ENCODE peak calls at places on chromosomes 7 and 10, in six cellular contexts. N is psoas muscle; B is neural progenitor cell; D is left ventricle myocardium inferior; T is AG04450; M is CD8-positive, alpha-beta T cell. G is an unnamed sample.
A peak's percentile ranks its signal among the peaks of the same experiment; 100 is the strongest.

GRCh38 chr10:101053516-101053915 is 8.3 kb upstream of the KAZALD1 start:
- DNase-seq in N (no peak), B (no peak), D (no peak), T (no peak), M (no peak), G (no peak)

GRCh38 chr7:877312-878232 is 1.2 kb downstream of the GET4 start:
- DNase-seq in N (peak; percentile 67), B (peak; percentile 21), D (no peak), T (no peak), M (no peak), G (no peak)

GRCh38 chr10:89548673-89549072 is 13.3 kb upstream of the SLC16A12 start:
- DNase-seq in N (no peak), B (no peak), D (no peak), T (no peak), M (no peak), G (no peak)

GRCh38 chr7:142438235-142438922 is 180.5 kb upstream of the PRSS58 start:
- DNase-seq in N (no peak), B (peak; percentile 77), D (no peak), T (no peak), M (no peak), G (no peak)

GRCh38 chr10:3178070-3178469 is 5.5 kb upstream of the PITRM1 start:
- DNase-seq in N (no peak), B (no peak), D (no peak), T (no peak), M (no peak), G (no peak)

GRCh38 chr7:116166167-116166566 is 44.2 kb upstream of the TES start:
- DNase-seq in N (no peak), B (no peak), D (no peak), T (no peak), M (no peak), G (no peak)

GRCh38 chr7:69994907-69995542 is 396.8 kb downstream of the AUTS2 start:
- DNase-seq in N (no peak), B (no peak), D (no peak), T (no peak), M (no peak), G (no peak)

GRCh38 chr7:40848541-40849221 is 713.9 kb downstream of the SUGCT start:
- DNase-seq in N (no peak), B (no peak), D (no peak), T (no peak), M (no peak), G (no peak)

DNA sequence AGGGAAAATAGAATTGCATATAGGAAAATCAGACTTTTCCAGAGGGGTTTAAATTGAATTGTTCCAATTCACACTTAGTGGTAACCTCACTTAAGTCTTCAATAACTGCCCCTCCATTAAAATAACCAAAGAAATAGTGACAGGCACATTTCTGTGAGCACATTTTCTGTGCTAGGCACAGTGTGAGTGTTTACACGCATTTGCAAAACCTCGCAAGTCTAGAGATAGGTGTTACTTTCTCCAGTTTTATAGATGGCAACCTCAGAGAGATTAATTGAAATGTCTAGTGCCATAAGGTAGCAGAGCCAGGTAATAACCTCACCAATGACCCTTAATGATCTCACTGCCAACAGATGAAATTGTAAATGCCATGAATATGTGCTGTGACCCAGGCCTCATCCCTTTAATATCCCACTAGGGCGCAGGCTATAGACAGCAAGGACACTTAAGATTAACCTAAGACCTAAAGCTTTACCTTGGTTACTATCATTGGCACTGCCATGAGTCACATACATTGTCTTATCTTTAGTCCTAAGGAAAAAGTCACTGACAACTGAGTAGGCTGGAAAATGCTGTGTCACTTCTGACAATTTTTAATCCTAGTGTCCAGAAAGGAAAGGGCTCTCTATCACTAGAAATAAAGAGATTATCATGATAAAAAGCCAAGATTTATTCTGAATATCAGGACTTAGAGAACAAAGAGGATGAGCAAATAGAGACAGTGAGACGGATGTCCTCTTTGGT is 187.8 kb downstream of the PPP1R17 start:
- DNase-seq in N (no peak), B (no peak), D (no peak), T (no peak), M (no peak), G (no peak)
- H3K27ac ChIP-seq in N (no peak overlapping the region), B (no peak overlapping the region), D (peak overlapping the region; percentile 72), T (no peak overlapping the region), M (no peak overlapping the region), G (peak overlapping the region; percentile 2)

GRCh38 chr10:15262036-15262713 is 93.7 kb upstream of the NMT2 start:
- DNase-seq in N (no peak), B (no peak), D (no peak), T (no peak), M (no peak), G (no peak)
- TF ChIP-seq CTCF in N (no peak), B (peak; percentile 16), D (peak; percentile 57), T (peak; percentile 48), M (peak; percentile 14), G (peak; percentile 41)

GRCh38 chr7:37894671-37895070 is 21.9 kb downstream of the SFRP4 start:
- DNase-seq in N (no peak), B (no peak), D (no peak), T (no peak), M (no peak), G (no peak)
- H3K27ac ChIP-seq in N (no peak overlapping the region), B (no peak overlapping the region), D (no peak overlapping the region), T (no peak overlapping the region), M (no peak overlapping the region), G (no peak overlapping the region)

DNA sequence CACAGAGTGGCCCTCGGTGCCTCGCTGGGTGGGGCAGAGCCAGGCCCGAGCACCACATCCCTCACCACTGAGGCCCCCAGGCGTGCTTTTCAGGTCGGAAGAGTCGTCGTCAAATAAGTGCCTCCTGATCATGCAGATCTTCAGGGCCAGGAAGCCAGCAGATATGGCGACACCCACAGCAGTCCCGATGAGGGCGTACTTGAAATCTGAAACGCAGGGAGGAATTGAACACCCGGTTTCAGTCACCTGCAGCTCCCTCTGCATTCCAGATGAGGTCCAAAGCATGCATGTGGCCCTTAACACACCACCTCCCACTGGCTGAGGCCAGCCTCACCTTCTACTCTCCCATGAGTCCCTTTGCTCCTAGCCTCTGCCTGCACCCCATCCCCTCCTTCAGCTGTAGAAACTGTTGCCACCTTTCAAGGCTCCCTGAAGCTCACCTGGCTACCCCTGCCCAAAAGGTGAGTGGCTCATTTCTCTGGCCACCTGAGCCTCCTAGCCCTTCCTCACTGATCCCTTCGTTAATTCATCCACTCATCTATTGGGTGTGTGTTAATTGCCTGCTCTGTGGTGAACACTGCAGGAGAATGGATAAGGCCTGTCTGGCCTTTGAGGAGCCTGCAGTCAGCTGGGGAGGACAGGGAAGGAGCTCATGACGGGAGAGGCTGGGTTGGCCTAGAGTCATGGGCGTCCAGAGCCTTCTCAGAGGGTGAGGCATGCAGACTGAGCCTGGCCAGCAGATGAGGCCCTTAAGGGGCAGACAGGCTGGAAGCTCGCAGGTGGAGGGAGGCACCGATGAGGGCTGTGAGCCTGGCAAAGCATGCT is 21.2 kb downstream of the TMEM273 start:
- DNase-seq in N (no peak), B (no peak), D (no peak), T (no peak), M (no peak), G (no peak)
- TF ChIP-seq CTCF in N (no peak), B (no peak), D (no peak), T (no peak), M (no peak), G (no peak)

G was measured in foreskin keratinocyte.